ENCODE peak calls at places on chromosome 19, in seven cellular contexts. One of them, this sample, is unnamed. For H3K9me3, the result is how much of the 10 kb centered on the place peaks cover.

GRCh38 chr19:6501740-6502648 is at the start of gene TUBB4A:
- DNase-seq in heart right ventricle: peak
- DNase-seq in prostate gland: no peak
- DNase-seq in DND-41: peak
- DNase-seq in tibial artery: no peak
- DNase-seq in gastrocnemius medialis: no peak
- DNase-seq in astrocyte: no peak
- DNase-seq in this sample: no peak

GRCh38 chr19:2270157-2270571 is 11.8 kb downstream of the PEAK3 start:
- DNase-seq in heart right ventricle: peak
- DNase-seq in prostate gland: no peak
- DNase-seq in DND-41: peak
- DNase-seq in tibial artery: peak
- DNase-seq in gastrocnemius medialis: no peak
- DNase-seq in astrocyte: no peak
- DNase-seq in this sample: no peak

GRCh38 chr19:44813331-44814131 is 4.6 kb downstream of the BCAM start:
- DNase-seq in heart right ventricle: no peak
- DNase-seq in prostate gland: no peak
- DNase-seq in DND-41: no peak
- DNase-seq in tibial artery: no peak
- DNase-seq in gastrocnemius medialis: no peak
- DNase-seq in astrocyte: no peak
- DNase-seq in this sample: no peak

GRCh38 chr19:53008061-53008778 is 5.5 kb upstream of the ERVV-1 start:
- DNase-seq in heart right ventricle: no peak
- DNase-seq in prostate gland: peak
- DNase-seq in DND-41: no peak
- DNase-seq in tibial artery: no peak
- DNase-seq in gastrocnemius medialis: no peak
- DNase-seq in astrocyte: no peak
- DNase-seq in this sample: no peak

GRCh38 chr19:46412034-46412982 is 1.1 kb downstream of the CCDC8 start:
- DNase-seq in heart right ventricle: no peak
- DNase-seq in prostate gland: no peak
- DNase-seq in DND-41: no peak
- DNase-seq in tibial artery: no peak
- DNase-seq in gastrocnemius medialis: no peak
- DNase-seq in astrocyte: no peak
- DNase-seq in this sample: no peak

GRCh38 chr19:44315883-44316282 is 11.1 kb upstream of the ZNF235 start:
- DNase-seq in heart right ventricle: no peak
- DNase-seq in prostate gland: no peak
- DNase-seq in DND-41: no peak
- DNase-seq in tibial artery: no peak
- DNase-seq in gastrocnemius medialis: no peak
- DNase-seq in astrocyte: peak
- DNase-seq in this sample: no peak

GRCh38 chr19:46629546-46630025 is 4.7 kb upstream of the PTGIR start:
- DNase-seq in heart right ventricle: no peak
- DNase-seq in prostate gland: no peak
- DNase-seq in DND-41: no peak
- DNase-seq in tibial artery: no peak
- DNase-seq in gastrocnemius medialis: no peak
- DNase-seq in astrocyte: no peak
- DNase-seq in this sample: peak

GRCh38 chr19:10209305-10209704 is 14.6 kb upstream of the DNMT1 start:
- DNase-seq in heart right ventricle: no peak
- DNase-seq in prostate gland: no peak
- DNase-seq in DND-41: no peak
- DNase-seq in tibial artery: no peak
- DNase-seq in gastrocnemius medialis: no peak
- DNase-seq in astrocyte: peak
- DNase-seq in this sample: no peak

GRCh38 chr19:32324631-32325215 is 20.7 kb upstream of the ZNF507 start:
- DNase-seq in heart right ventricle: no peak
- DNase-seq in prostate gland: no peak
- DNase-seq in DND-41: no peak
- DNase-seq in tibial artery: no peak
- DNase-seq in gastrocnemius medialis: no peak
- DNase-seq in astrocyte: no peak
- DNase-seq in this sample: no peak

GRCh38 chr19:43798546-43799409 is 3.5 kb downstream of the LYPD5 start:
- DNase-seq in heart right ventricle: no peak
- DNase-seq in prostate gland: peak
- DNase-seq in DND-41: no peak
- DNase-seq in tibial artery: no peak
- DNase-seq in gastrocnemius medialis: no peak
- DNase-seq in astrocyte: no peak
- DNase-seq in this sample: peak

GRCh38 chr19:752652-753517 is 2.0 kb downstream of the MISP start:
- DNase-seq in heart right ventricle: no peak
- DNase-seq in prostate gland: peak
- DNase-seq in DND-41: no peak
- DNase-seq in tibial artery: no peak
- DNase-seq in gastrocnemius medialis: peak
- DNase-seq in astrocyte: peak
- DNase-seq in this sample: peak

GRCh38 chr19:11624064-11624463 is 26.8 kb downstream of the ZNF627 start:
- DNase-seq in heart right ventricle: no peak
- DNase-seq in prostate gland: no peak
- DNase-seq in DND-41: no peak
- DNase-seq in tibial artery: no peak
- DNase-seq in gastrocnemius medialis: no peak
- DNase-seq in astrocyte: peak
- DNase-seq in this sample: no peak

GRCh38 chr19:31263317-31263716 is 85.9 kb downstream of the TSHZ3 start:
- DNase-seq in heart right ventricle: no peak
- DNase-seq in prostate gland: no peak
- DNase-seq in DND-41: peak
- DNase-seq in tibial artery: peak
- DNase-seq in gastrocnemius medialis: no peak
- DNase-seq in astrocyte: no peak
- DNase-seq in this sample: no peak

GRCh38 chr19:42443944-42444398 is 1.2 kb upstream of the CXCL17 start:
- DNase-seq in heart right ventricle: no peak
- DNase-seq in prostate gland: no peak
- DNase-seq in DND-41: no peak
- DNase-seq in tibial artery: no peak
- DNase-seq in gastrocnemius medialis: no peak
- DNase-seq in astrocyte: no peak
- DNase-seq in this sample: no peak

GRCh38 chr19:42441047-42441440 is 1.7 kb downstream of the CXCL17 start:
- DNase-seq in heart right ventricle: no peak
- DNase-seq in prostate gland: no peak
- DNase-seq in DND-41: no peak
- DNase-seq in tibial artery: no peak
- DNase-seq in gastrocnemius medialis: no peak
- DNase-seq in astrocyte: no peak
- DNase-seq in this sample: no peak

GRCh38 chr19:42445948-42446347 is 3.2 kb upstream of the CXCL17 start:
- DNase-seq in heart right ventricle: no peak
- DNase-seq in prostate gland: no peak
- DNase-seq in DND-41: no peak
- DNase-seq in tibial artery: no peak
- DNase-seq in gastrocnemius medialis: no peak
- DNase-seq in astrocyte: no peak
- DNase-seq in this sample: no peak

GRCh38 chr19:42440357-42441046 is 2.2 kb downstream of the CXCL17 start:
- DNase-seq in heart right ventricle: peak
- DNase-seq in prostate gland: peak
- DNase-seq in DND-41: peak
- DNase-seq in tibial artery: peak
- DNase-seq in gastrocnemius medialis: peak
- DNase-seq in astrocyte: peak
- DNase-seq in this sample: peak

GRCh38 chr19:42442833-42443232 is at the start of gene CXCL17:
- DNase-seq in heart right ventricle: no peak
- DNase-seq in prostate gland: peak
- DNase-seq in DND-41: no peak
- DNase-seq in tibial artery: no peak
- DNase-seq in gastrocnemius medialis: no peak
- DNase-seq in astrocyte: no peak
- DNase-seq in this sample: no peak
- H3K4me3 ChIP-seq in heart right ventricle: no peak
- H3K4me3 ChIP-seq in prostate gland: no peak
- H3K4me3 ChIP-seq in DND-41: no peak
- H3K4me3 ChIP-seq in tibial artery: no peak
- H3K4me3 ChIP-seq in gastrocnemius medialis: no peak
- H3K4me3 ChIP-seq in astrocyte: no peak
- H3K4me3 ChIP-seq in this sample: no peak

GRCh38 chr19:22526661-22527272 is 104.6 kb upstream of the ZNF98 start:
- DNase-seq in heart right ventricle: no peak
- DNase-seq in prostate gland: no peak
- DNase-seq in DND-41: no peak
- DNase-seq in tibial artery: no peak
- DNase-seq in gastrocnemius medialis: no peak
- DNase-seq in astrocyte: no peak
- DNase-seq in this sample: no peak

GRCh38 chr19:22523940-22524339 is 101.8 kb upstream of the ZNF98 start:
- DNase-seq in heart right ventricle: no peak
- DNase-seq in prostate gland: no peak
- DNase-seq in DND-41: peak
- DNase-seq in tibial artery: no peak
- DNase-seq in gastrocnemius medialis: no peak
- DNase-seq in astrocyte: no peak
- DNase-seq in this sample: no peak

GRCh38 chr19:22528956-22529355 is 105.2 kb upstream of the ZNF492 start:
- DNase-seq in heart right ventricle: no peak
- DNase-seq in prostate gland: no peak
- DNase-seq in DND-41: no peak
- DNase-seq in tibial artery: no peak
- DNase-seq in gastrocnemius medialis: no peak
- DNase-seq in astrocyte: no peak
- DNase-seq in this sample: no peak

GRCh38 chr19:22530042-22530441 is 104.1 kb upstream of the ZNF492 start:
- DNase-seq in heart right ventricle: no peak
- DNase-seq in prostate gland: no peak
- DNase-seq in DND-41: no peak
- DNase-seq in tibial artery: no peak
- DNase-seq in gastrocnemius medialis: no peak
- DNase-seq in astrocyte: no peak
- DNase-seq in this sample: no peak

GRCh38 chr19:22527554-22527953 is 105.4 kb upstream of the ZNF98 start:
- DNase-seq in heart right ventricle: no peak
- DNase-seq in prostate gland: no peak
- DNase-seq in DND-41: no peak
- DNase-seq in tibial artery: no peak
- DNase-seq in gastrocnemius medialis: no peak
- DNase-seq in astrocyte: no peak
- DNase-seq in this sample: no peak
- H3K9me3 ChIP-seq in heart right ventricle: under half
- H3K9me3 ChIP-seq in prostate gland: under half
- H3K9me3 ChIP-seq in DND-41: under half
- H3K9me3 ChIP-seq in tibial artery: under half
- H3K9me3 ChIP-seq in gastrocnemius medialis: under half
- H3K9me3 ChIP-seq in astrocyte: under half
- H3K9me3 ChIP-seq in this sample: under half

GRCh38 chr19:38837304-38837626 is 5.7 kb upstream of the ECH1 start:
- DNase-seq in heart right ventricle: no peak
- DNase-seq in prostate gland: no peak
- DNase-seq in DND-41: no peak
- DNase-seq in tibial artery: no peak
- DNase-seq in gastrocnemius medialis: no peak
- DNase-seq in astrocyte: no peak
- DNase-seq in this sample: no peak
- H3K4me3 ChIP-seq in heart right ventricle: no peak
- H3K4me3 ChIP-seq in prostate gland: no peak
- H3K4me3 ChIP-seq in DND-41: no peak
- H3K4me3 ChIP-seq in tibial artery: no peak
- H3K4me3 ChIP-seq in gastrocnemius medialis: no peak
- H3K4me3 ChIP-seq in astrocyte: no peak
- H3K4me3 ChIP-seq in this sample: no peak

GRCh38 chr19:28358604-28359003 is 854.3 kb downstream of the UQCRFS1 start:
- DNase-seq in heart right ventricle: no peak
- DNase-seq in prostate gland: no peak
- DNase-seq in DND-41: no peak
- DNase-seq in tibial artery: no peak
- DNase-seq in gastrocnemius medialis: no peak
- DNase-seq in astrocyte: peak
- DNase-seq in this sample: no peak
- H3K9me3 ChIP-seq in heart right ventricle: under half
- H3K9me3 ChIP-seq in prostate gland: under half
- H3K9me3 ChIP-seq in DND-41: under half
- H3K9me3 ChIP-seq in tibial artery: under half
- H3K9me3 ChIP-seq in gastrocnemius medialis: under half
- H3K9me3 ChIP-seq in astrocyte: under half
- H3K9me3 ChIP-seq in this sample: under half

DNA sequence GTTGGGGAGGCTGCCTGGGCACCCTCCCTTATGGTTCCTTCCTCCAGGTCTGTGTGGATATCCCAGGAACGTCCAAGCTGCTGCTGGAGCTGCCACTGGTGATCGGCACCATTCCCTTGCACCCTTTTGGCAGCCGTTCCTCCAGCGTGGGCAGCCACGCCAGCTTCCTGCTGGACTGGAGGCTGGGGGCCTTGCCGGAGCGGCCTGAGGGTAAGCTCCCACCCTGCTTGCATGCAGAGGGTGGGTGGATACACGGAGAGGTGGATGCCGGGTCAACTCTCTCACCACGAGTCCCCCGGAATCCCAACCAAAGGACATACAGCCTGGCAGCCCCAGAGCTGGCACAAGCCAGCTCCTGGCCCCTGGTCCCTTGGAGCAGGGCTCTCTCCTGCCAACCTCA is 2.2 kb downstream of the ARRDC2 start:
- DNase-seq in heart right ventricle: no peak
- DNase-seq in prostate gland: no peak
- DNase-seq in DND-41: no peak
- DNase-seq in tibial artery: peak
- DNase-seq in gastrocnemius medialis: no peak
- DNase-seq in astrocyte: no peak
- DNase-seq in this sample: no peak
- H3K4me3 ChIP-seq in heart right ventricle: no peak
- H3K4me3 ChIP-seq in prostate gland: no peak
- H3K4me3 ChIP-seq in DND-41: no peak
- H3K4me3 ChIP-seq in tibial artery: peak
- H3K4me3 ChIP-seq in gastrocnemius medialis: peak
- H3K4me3 ChIP-seq in astrocyte: no peak
- H3K4me3 ChIP-seq in this sample: no peak

GRCh38 chr19:8902520-8902919 is 70.3 kb downstream of the MBD3L1 start:
- DNase-seq in heart right ventricle: no peak
- DNase-seq in prostate gland: no peak
- DNase-seq in DND-41: no peak
- DNase-seq in tibial artery: no peak
- DNase-seq in gastrocnemius medialis: no peak
- DNase-seq in astrocyte: no peak
- DNase-seq in this sample: no peak
- H3K9me3 ChIP-seq in heart right ventricle: under half
- H3K9me3 ChIP-seq in prostate gland: under half
- H3K9me3 ChIP-seq in DND-41: under half
- H3K9me3 ChIP-seq in tibial artery: under half
- H3K9me3 ChIP-seq in gastrocnemius medialis: under half
- H3K9me3 ChIP-seq in astrocyte: under half
- H3K9me3 ChIP-seq in this sample: under half

This sample was measured in aorta.